ENCODE peak calls at places on chromosomes 13 and 19, in six cellular contexts. S is left ventricle myocardium inferior, G is H9, R is GM12878, P is mucosa of descending colon, A is cardiac muscle cell. T is an unnamed sample.

GRCh38 chr13:99614465-99614885 is 113.2 kb downstream of the TM9SF2 start:
- DNase-seq in R (no peak), P (no peak), A (no peak), G (peak; percentile 62), S (no peak), T (no peak)

GRCh38 chr19:46015961-46016425 is 6.9 kb downstream of the PGLYRP1 start:
- DNase-seq in P (peak; percentile 51), G (no peak), R (no peak), S (no peak), A (peak; percentile 28), T (no peak)

GRCh38 chr13:21584973-21585592 is 18.9 kb downstream of the MICU2 start:
- DNase-seq in R (no peak), S (no peak), G (no peak), P (no peak), A (no peak), T (no peak)

GRCh38 chr13:106533101-106533939 is 2.1 kb downstream of the EFNB2 start:
- DNase-seq in A (peak; percentile 92), R (no peak), S (peak; percentile 81), P (peak; percentile 92), G (peak; percentile 79), T (peak; percentile 77)

GRCh38 chr19:40403262-40403984 is 9.8 kb downstream of the PRX start:
- DNase-seq in S (peak; percentile 95), G (peak; percentile 98), A (peak; percentile 93), R (peak; percentile 69), P (peak; percentile 94), T (peak; percentile 91)

GRCh38 chr19:42105358-42105757 is 26.9 kb downstream of the POU2F2 start:
- DNase-seq in A (no peak), G (no peak), R (no peak), P (no peak), S (no peak), T (no peak)

GRCh38 chr13:46523972-46524737 is 28.8 kb upstream of the LRCH1 start:
- DNase-seq in P (no peak), S (no peak), A (no peak), G (no peak), R (no peak), T (no peak)

GRCh38 chr13:35722438-35723060 is 246.1 kb upstream of the MAB21L1 start:
- DNase-seq in A (no peak), P (no peak), R (no peak), S (no peak), G (no peak), T (no peak)

GRCh38 chr13:59837101-59837500 is 326.6 kb downstream of the DIAPH3 start:
- DNase-seq in R (no peak), A (no peak), P (no peak), G (no peak), S (no peak), T (no peak)

GRCh38 chr19:32581704-32582164 is 744 bp downstream of the PDCD5 start:
- DNase-seq in G (peak; percentile 31), R (no peak), A (peak; percentile 45), P (no peak), S (peak; percentile 27), T (no peak)

GRCh38 chr13:30766957-30767603 is 31.7 kb downstream of the ALOX5AP start:
- DNase-seq in S (no peak), R (peak; percentile 59), G (no peak), P (no peak), A (no peak), T (no peak)

GRCh38 chr19:46466536-46467199 is 4.7 kb downstream of the PNMA8A start:
- DNase-seq in R (peak; percentile 55), S (peak; percentile 56), A (no peak), G (no peak), P (no peak), T (peak; percentile 69)

GRCh38 chr19:17726914-17727773 is 7.9 kb downstream of the MAP1S start:
- DNase-seq in G (no peak), P (no peak), S (no peak), A (no peak), R (no peak), T (no peak)

GRCh38 chr19:7224205-7224833 is 69.9 kb downstream of the INSR start:
- DNase-seq in A (no peak), R (no peak), S (no peak), G (no peak), P (peak; percentile 50), T (peak; percentile 77)

DNA sequence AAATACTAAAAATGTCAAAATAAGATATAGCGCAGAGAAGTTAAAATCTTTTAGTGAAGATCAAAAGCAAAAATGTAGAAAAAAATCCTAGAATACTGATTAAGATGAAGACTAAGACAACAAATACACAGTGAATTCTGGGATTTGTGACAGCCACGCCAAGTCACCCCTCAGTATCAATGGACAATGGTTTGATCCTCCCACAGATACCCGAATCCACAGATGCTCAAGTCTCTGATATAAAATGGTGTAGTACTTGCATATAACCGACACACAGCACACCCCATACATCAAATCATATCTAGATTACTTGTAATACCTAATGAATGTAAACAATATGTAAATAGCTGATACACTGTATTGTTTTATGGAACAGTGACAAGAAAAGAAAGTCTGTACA is 5.9 kb downstream of the MIPEP start:
- DNase-seq in R (no peak), G (no peak), P (no peak), A (no peak), S (no peak), T (no peak)
- TF ChIP-seq CTCF in R (no peak), G (no peak), P (no peak), A (no peak), S (no peak), T (no peak)

GRCh38 chr13:83940742-83941141 is 58.5 kb upstream of the SLITRK1 start:
- DNase-seq in A (no peak), G (no peak), P (no peak), R (no peak), S (no peak), T (no peak)
- H3K9me3 ChIP-seq in A (no peaks in the 10 kb centered on the region), G (peaks cover 7% of the 10 kb centered on the region), P (peaks cover 36% of the 10 kb centered on the region), R (no peaks in the 10 kb centered on the region), S (peaks cover 10% of the 10 kb centered on the region), T (no peaks in the 10 kb centered on the region)

GRCh38 chr19:5503598-5503997 is 48.4 kb downstream of the ZNRF4 start:
- DNase-seq in A (no peak), G (no peak), S (no peak), P (no peak), R (no peak), T (no peak)
- TF ChIP-seq CTCF in A (no peak), G (peak; percentile 25), S (no peak), P (no peak), R (no peak), T (no peak)

GRCh38 chr19:54792814-54793213 is 10.6 kb upstream of the KIR2DL4 start:
- DNase-seq in S (no peak), G (no peak), P (no peak), A (no peak), R (peak; percentile 23), T (no peak)

GRCh38 chr19:54795763-54796162 is 7.6 kb upstream of the KIR2DL4 start:
- DNase-seq in R (no peak), A (no peak), P (no peak), G (no peak), S (no peak), T (no peak)

GRCh38 chr19:54791476-54791875 is 11.9 kb upstream of the KIR2DL4 start:
- DNase-seq in P (no peak), A (no peak), S (no peak), R (no peak), G (no peak), T (no peak)

DNA sequence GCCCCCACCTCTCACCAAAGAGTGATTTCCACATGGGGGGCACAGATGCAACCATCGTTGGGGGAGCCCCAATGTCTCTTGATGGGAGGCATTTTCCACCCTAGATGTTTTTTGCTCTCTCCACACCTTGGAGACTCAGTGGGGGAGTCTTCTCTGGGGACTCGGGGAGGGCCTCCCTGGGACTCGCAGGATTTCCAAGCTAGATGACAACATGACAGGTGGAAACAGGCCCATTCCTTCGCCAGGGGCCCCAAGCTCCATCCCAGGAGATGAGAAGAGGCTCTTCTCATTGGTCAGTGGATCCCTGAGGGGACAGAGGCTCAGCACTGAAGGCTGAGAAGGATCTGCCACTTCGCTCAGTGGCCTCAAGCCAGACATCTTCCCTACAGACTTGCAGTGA is 12.7 kb upstream of the KIR2DL4 start:
- DNase-seq in A (no peak), S (no peak), R (no peak), G (no peak), P (no peak), T (no peak)
- H3K9me3 ChIP-seq in A (no peaks in the 10 kb centered on the region), S (no peaks in the 10 kb centered on the region), R (no peaks in the 10 kb centered on the region), G (peaks cover 72% of the 10 kb centered on the region), P (peaks cover 4% of the 10 kb centered on the region), T (no peaks in the 10 kb centered on the region)

GRCh38 chr19:2479556-2480194 is 3.7 kb downstream of the GADD45B start:
- DNase-seq in A (no peak), P (no peak), G (no peak), R (no peak), S (no peak), T (no peak)
- TF ChIP-seq CTCF in A (no peak), P (no peak), G (peak; percentile 68), R (peak; percentile 59), S (no peak), T (no peak)

GRCh38 chr19:52112624-52113023 is 17.1 kb upstream of the ZNF841 start:
- DNase-seq in S (no peak), G (no peak), P (no peak), R (no peak), A (no peak), T (no peak)
- H3K9me3 ChIP-seq in S (peaks cover 100% of the 10 kb centered on the region), G (peaks cover 94% of the 10 kb centered on the region), P (peaks cover 100% of the 10 kb centered on the region), R (peaks cover 40% of the 10 kb centered on the region), A (peaks cover 36% of the 10 kb centered on the region), T (peaks cover 100% of the 10 kb centered on the region)